ENCODE peak calls at places on chromosomes 7 and 10, in nine cellular contexts. Y is tibial nerve; G is esophagus squamous epithelium; L is caudate nucleus; J is tibial artery; K is pancreas; S is IMR-90; P is CD8-positive, alpha-beta T cell; M is AG04450. X is an unnamed sample.

GRCh38 chr7:40133561-40134427 is 628 bp downstream of the MPLKIP start:
- DNase-seq in Y (no peak), G (no peak), L (no peak), J (no peak), K (no peak), S (peak), P (no peak), M (no peak), X (no peak)

GRCh38 chr7:47568569-47568968 is 13.3 kb downstream of the TNS3 start:
- DNase-seq in Y (no peak), G (no peak), L (peak), J (peak), K (peak), S (no peak), P (no peak), M (no peak), X (no peak)

GRCh38 chr10:124206616-124207015 is 113.2 kb upstream of the CHST15 start:
- DNase-seq in Y (no peak), G (no peak), L (no peak), J (no peak), K (no peak), S (no peak), P (no peak), M (no peak), X (no peak)

GRCh38 chr7:106421181-106421762 is 136.5 kb upstream of the NAMPT start:
- DNase-seq in Y (peak), G (no peak), L (peak), J (peak), K (peak), S (peak), P (no peak), M (peak), X (peak)

GRCh38 chr7:484365-485101 is 35.1 kb downstream of the PDGFA start:
- DNase-seq in Y (no peak), G (no peak), L (no peak), J (peak), K (no peak), S (no peak), P (no peak), M (no peak), X (peak)

GRCh38 chr10:789831-790701 is 100.6 kb upstream of the DIP2C start:
- DNase-seq in Y (no peak), G (no peak), L (no peak), J (no peak), K (no peak), S (no peak), P (no peak), M (no peak), X (no peak)

GRCh38 chr10:90352288-90352687 is 505.6 kb downstream of the HTR7 start:
- DNase-seq in Y (no peak), G (no peak), L (no peak), J (no peak), K (no peak), S (peak), P (no peak), M (no peak), X (no peak)

GRCh38 chr7:5426226-5426475 is 2.5 kb upstream of the TNRC18 start:
- DNase-seq in Y (no peak), G (no peak), L (peak), J (no peak), K (no peak), S (peak), P (no peak), M (no peak), X (no peak)

GRCh38 chr10:104033966-104034365 is 51.7 kb downstream of the COL17A1 start:
- DNase-seq in Y (no peak), G (no peak), L (peak), J (no peak), K (no peak), S (no peak), P (no peak), M (no peak), X (no peak)

GRCh38 chr7:109126404-109127050 is 556.9 kb downstream of the DNAJB9 start:
- DNase-seq in Y (no peak), G (no peak), L (no peak), J (no peak), K (no peak), S (no peak), P (no peak), M (no peak), X (no peak)

GRCh38 chr7:36188923-36189322 is 35.9 kb downstream of the EEPD1 start:
- DNase-seq in Y (no peak), G (no peak), L (no peak), J (no peak), K (no peak), S (no peak), P (no peak), M (no peak), X (no peak)

GRCh38 chr10:133226251-133226808 is 3.7 kb upstream of the UTF1 start:
- DNase-seq in Y (no peak), G (no peak), L (peak), J (no peak), K (no peak), S (no peak), P (no peak), M (no peak), X (no peak)

GRCh38 chr7:150357771-150358427 is 10.7 kb upstream of the REPIN1 start:
- DNase-seq in Y (no peak), G (no peak), L (no peak), J (no peak), K (no peak), S (no peak), P (no peak), M (no peak), X (no peak)

GRCh38 chr7:92621641-92622429 is 31.6 kb upstream of the FAM133B start:
- DNase-seq in Y (no peak), G (no peak), L (no peak), J (no peak), K (no peak), S (no peak), P (no peak), M (no peak), X (no peak)

GRCh38 chr7:130957140-130957513 is 223.1 kb upstream of the KLF14 start:
- DNase-seq in Y (no peak), G (no peak), L (no peak), J (no peak), K (no peak), S (no peak), P (no peak), M (no peak), X (no peak)

GRCh38 chr10:70891636-70892035 is 3.3 kb upstream of the PCBD1 start:
- DNase-seq in Y (no peak), G (no peak), L (no peak), J (no peak), K (no peak), S (no peak), P (no peak), M (no peak), X (no peak)

GRCh38 chr10:112143420-112143819 is 40.1 kb downstream of the GPAM start:
- DNase-seq in Y (no peak), G (no peak), L (no peak), J (no peak), K (no peak), S (no peak), P (no peak), M (no peak), X (no peak)

GRCh38 chr10:72336259-72337038 is 18.3 kb downstream of the DNAJB12 start:
- DNase-seq in Y (no peak), G (no peak), L (peak), J (no peak), K (peak), S (no peak), P (no peak), M (no peak), X (no peak)

GRCh38 chr7:74337926-74338325 is 48.7 kb downstream of the CLIP2 start:
- DNase-seq in Y (no peak), G (no peak), L (no peak), J (no peak), K (no peak), S (no peak), P (no peak), M (no peak), X (no peak)

GRCh38 chr7:47405921-47406765 is 175.8 kb downstream of the TNS3 start:
- DNase-seq in Y (peak), G (no peak), L (peak), J (no peak), K (peak), S (peak), P (no peak), M (no peak), X (peak)

GRCh38 chr10:119420950-119421875 is 121.3 kb downstream of the RGS10 start:
- DNase-seq in Y (no peak), G (no peak), L (no peak), J (no peak), K (no peak), S (no peak), P (no peak), M (no peak), X (no peak)

GRCh38 chr7:12244129-12244528 is 33.0 kb downstream of the TMEM106B start:
- DNase-seq in Y (no peak), G (no peak), L (no peak), J (no peak), K (peak), S (peak), P (no peak), M (no peak), X (no peak)

GRCh38 chr10:1382711-1383110 is 326.5 kb downstream of the WDR37 start:
- DNase-seq in Y (no peak), G (no peak), L (no peak), J (no peak), K (no peak), S (no peak), P (no peak), M (no peak), X (no peak)

GRCh38 chr7:157125376-157126223 is 13.1 kb upstream of the UBE3C start:
- DNase-seq in Y (no peak), G (no peak), L (no peak), J (no peak), K (no peak), S (no peak), P (no peak), M (no peak), X (no peak)

GRCh38 chr10:29183304-29183918 is 105.5 kb upstream of the LYZL1 start:
- DNase-seq in Y (no peak), G (no peak), L (peak), J (no peak), K (no peak), S (no peak), P (no peak), M (no peak), X (no peak)

GRCh38 chr7:149814494-149814893 is 23.7 kb upstream of the ZNF862 start:
- DNase-seq in Y (no peak), G (no peak), L (no peak), J (no peak), K (no peak), S (no peak), P (no peak), M (no peak), X (no peak)

GRCh38 chr10:5148678-5149032 is 36.3 kb downstream of the AKR1C8 start:
- DNase-seq in Y (no peak), G (no peak), L (no peak), J (no peak), K (no peak), S (no peak), P (no peak), M (no peak), X (no peak)

GRCh38 chr10:51699145-51699474 is 285 bp downstream of the CSTF2T start:
- DNase-seq in Y (no peak), G (no peak), L (no peak), J (no peak), K (no peak), S (no peak), P (no peak), M (no peak), X (no peak)

GRCh38 chr7:50612704-50613103 is 47.5 kb upstream of the DDC start:
- DNase-seq in Y (no peak), G (no peak), L (no peak), J (no peak), K (no peak), S (no peak), P (no peak), M (no peak), X (no peak)

GRCh38 chr7:105011771-105012502 is 2.1 kb upstream of the KMT2E start:
- DNase-seq in Y (no peak), G (no peak), L (no peak), J (peak), K (no peak), S (no peak), P (no peak), M (no peak), X (no peak)

GRCh38 chr10:43735907-43736306 is 87.2 kb upstream of the ZNF32 start:
- DNase-seq in Y (no peak), G (no peak), L (no peak), J (no peak), K (no peak), S (peak), P (no peak), M (peak), X (no peak)

GRCh38 chr10:103111031-103111917 is 81.8 kb downstream of the NT5C2 start:
- DNase-seq in Y (peak), G (no peak), L (no peak), J (no peak), K (no peak), S (peak), P (no peak), M (no peak), X (no peak)

GRCh38 chr10:22437620-22438588 is 92.6 kb downstream of the SPAG6 start:
- DNase-seq in Y (peak), G (no peak), L (peak), J (peak), K (no peak), S (peak), P (peak), M (no peak), X (no peak)

GRCh38 chr10:131943021-131943814 is 38.5 kb downstream of the BNIP3 start:
- DNase-seq in Y (no peak), G (no peak), L (no peak), J (no peak), K (peak), S (no peak), P (no peak), M (no peak), X (no peak)

GRCh38 chr7:101245147-101245668 is 327 bp upstream of the FIS1 start:
- DNase-seq in Y (no peak), G (no peak), L (no peak), J (no peak), K (no peak), S (no peak), P (no peak), M (no peak), X (no peak)

DNA sequence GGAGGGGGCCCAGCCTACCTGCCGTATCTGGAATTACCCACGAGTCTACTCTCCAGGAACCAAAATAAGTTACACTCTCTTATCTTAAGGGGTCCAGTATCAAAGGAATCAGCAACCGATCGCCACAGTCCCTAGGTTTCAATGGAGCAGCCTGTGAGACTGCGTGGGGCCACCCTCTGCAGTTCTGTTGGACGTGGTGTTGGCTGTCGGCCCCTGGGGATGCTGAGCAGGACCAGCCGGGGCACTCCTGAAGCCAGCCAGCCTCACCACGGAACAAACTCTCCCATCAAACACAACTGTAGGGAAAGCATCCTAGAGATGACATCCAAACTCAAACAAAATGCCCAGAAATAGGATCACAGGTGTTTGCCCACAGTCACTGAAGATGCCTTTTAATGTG is 25.5 kb upstream of the ABLIM1 start:
- DNase-seq in Y (no peak), G (no peak), L (peak), J (peak), K (no peak), S (no peak), P (no peak), M (no peak), X (no peak)
- H3K27ac ChIP-seq in Y (peak), G (peak), L (peak), J (no peak), K (peak), S (no peak), P (no peak), M (no peak), X (peak)

GRCh38 chr7:140521426-140521825 is 42.1 kb upstream of the MKRN1 start:
- DNase-seq in Y (no peak), G (no peak), L (no peak), J (no peak), K (no peak), S (no peak), P (no peak), M (no peak), X (no peak)

GRCh38 chr7:140519007-140519399 is 39.7 kb upstream of the MKRN1 start:
- DNase-seq in Y (no peak), G (no peak), L (no peak), J (no peak), K (no peak), S (no peak), P (no peak), M (no peak), X (no peak)

GRCh38 chr7:140517546-140518369 is 38.5 kb upstream of the MKRN1 start:
- DNase-seq in Y (peak), G (no peak), L (peak), J (peak), K (peak), S (peak), P (peak), M (peak), X (peak)

GRCh38 chr7:140518370-140519006 is 39.2 kb upstream of the MKRN1 start:
- DNase-seq in Y (no peak), G (no peak), L (no peak), J (no peak), K (no peak), S (no peak), P (no peak), M (no peak), X (peak)
- H3K27ac ChIP-seq in Y (no peak), G (peak), L (no peak), J (no peak), K (no peak), S (no peak), P (no peak), M (no peak), X (peak)

DNA sequence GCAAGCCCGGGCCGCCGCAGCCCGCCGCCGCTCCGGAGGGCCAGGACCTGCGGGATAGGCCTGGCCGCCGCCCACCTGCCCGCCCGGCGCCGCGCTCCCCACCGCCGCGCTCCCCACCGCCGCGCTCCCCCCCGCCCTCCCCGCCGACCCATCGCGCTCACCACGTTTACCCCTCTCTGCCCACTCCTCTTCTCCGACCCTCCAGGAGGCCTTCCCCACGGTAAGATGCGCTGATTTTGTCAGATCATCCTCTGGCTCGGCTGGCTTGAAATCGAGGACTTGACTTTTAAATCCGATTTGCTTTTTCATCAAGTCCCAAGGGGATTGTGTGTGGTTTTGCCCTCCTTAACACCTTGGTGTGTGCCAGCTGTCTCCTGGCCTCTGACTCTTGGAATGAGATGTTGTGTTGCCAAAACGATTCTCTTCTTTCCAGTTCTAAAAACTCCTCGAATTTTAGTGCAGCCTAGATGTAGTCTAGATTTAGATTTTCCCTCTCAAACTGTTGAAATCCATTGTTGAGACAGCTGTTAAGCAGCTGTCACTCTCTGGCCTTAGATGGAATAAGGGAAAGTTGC is 738 bp downstream of the POM121 start:
- DNase-seq in Y (no peak), G (no peak), L (no peak), J (no peak), K (no peak), S (no peak), P (no peak), M (no peak), X (no peak)
- H3K27ac ChIP-seq in Y (peak), G (peak), L (peak), J (peak), K (peak), S (peak), P (peak), M (peak), X (peak)

GRCh38 chr10:84348431-84348830 is 20.0 kb downstream of the CCSER2 start:
- DNase-seq in Y (no peak), G (no peak), L (no peak), J (no peak), K (no peak), S (peak), P (no peak), M (no peak), X (no peak)

GRCh38 chr10:84353052-84353803 is 24.8 kb downstream of the CCSER2 start:
- DNase-seq in Y (no peak), G (no peak), L (no peak), J (no peak), K (no peak), S (no peak), P (no peak), M (no peak), X (no peak)

GRCh38 chr10:84344560-84344959 is 16.2 kb downstream of the CCSER2 start:
- DNase-seq in Y (no peak), G (no peak), L (no peak), J (no peak), K (no peak), S (no peak), P (no peak), M (no peak), X (no peak)

GRCh38 chr10:84352251-84352842 is 24.0 kb downstream of the CCSER2 start:
- DNase-seq in Y (peak), G (no peak), L (peak), J (no peak), K (peak), S (peak), P (peak), M (no peak), X (no peak)

DNA sequence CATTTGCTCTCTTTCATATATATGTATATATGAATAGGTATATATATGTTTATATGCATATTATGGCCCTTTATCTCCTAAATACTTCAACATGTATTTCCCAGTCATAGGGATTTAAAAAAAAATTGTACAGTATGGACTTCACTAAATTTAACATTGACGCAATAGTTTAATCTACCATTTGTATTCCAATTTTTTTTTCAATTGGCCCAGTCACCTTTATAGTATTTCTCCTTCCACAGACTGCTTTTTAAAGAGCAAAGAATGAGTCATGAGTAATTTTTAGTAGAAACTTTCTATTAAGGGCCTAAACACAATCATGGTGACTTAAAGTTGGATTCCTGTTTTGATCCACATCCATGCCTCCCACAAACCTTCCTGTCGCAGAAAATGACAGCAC is 20.5 kb downstream of the CCSER2 start:
- DNase-seq in Y (no peak), G (no peak), L (peak), J (no peak), K (no peak), S (peak), P (no peak), M (no peak), X (no peak)
- H3K27ac ChIP-seq in Y (no peak), G (peak), L (no peak), J (peak), K (no peak), S (no peak), P (no peak), M (peak), X (peak)

DNA sequence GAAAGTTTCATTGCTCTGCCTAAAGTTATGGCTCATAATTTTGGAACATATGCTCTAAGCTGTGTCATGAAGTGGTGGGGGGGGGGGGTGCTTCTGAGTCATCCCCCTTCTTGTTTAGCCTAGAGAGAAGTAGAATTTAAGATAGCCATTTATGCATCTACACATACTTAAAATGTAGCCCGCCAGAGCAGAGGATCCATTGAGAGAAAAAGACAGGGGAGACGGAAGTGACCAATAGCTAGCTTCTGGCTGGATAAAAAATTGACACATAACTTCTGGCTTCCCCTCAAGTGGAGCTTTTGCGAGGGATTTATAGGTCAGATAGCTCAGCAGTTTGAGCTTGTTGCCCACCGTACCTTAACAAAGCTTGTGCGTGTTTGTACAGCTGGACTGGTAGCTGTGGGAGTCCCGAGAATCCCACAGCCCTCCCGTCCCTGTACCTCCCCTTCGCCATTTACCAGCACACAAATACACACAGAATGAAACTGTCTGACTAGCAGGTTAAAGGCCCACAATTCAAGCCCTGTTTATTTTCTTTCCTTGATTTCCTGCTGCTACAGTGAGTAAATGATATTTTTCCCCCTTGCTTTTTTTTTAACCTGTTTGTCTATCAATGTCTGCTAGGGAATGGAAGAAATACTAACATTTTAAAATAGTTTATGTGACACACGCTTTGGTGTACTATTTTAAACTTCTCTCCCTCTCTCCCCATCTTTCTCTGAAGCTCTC is 232.6 kb upstream of the FERD3L start:
- DNase-seq in Y (no peak), G (no peak), L (no peak), J (no peak), K (no peak), S (peak), P (no peak), M (peak), X (no peak)
- H3K27ac ChIP-seq in Y (no peak), G (no peak), L (no peak), J (no peak), K (no peak), S (peak), P (no peak), M (peak), X (no peak)

GRCh38 chr10:95475827-95476481 is 85.2 kb downstream of the SORBS1 start:
- DNase-seq in Y (no peak), G (no peak), L (no peak), J (no peak), K (peak), S (no peak), P (no peak), M (no peak), X (peak)
- H3K27ac ChIP-seq in Y (peak), G (peak), L (peak), J (peak), K (peak), S (no peak), P (no peak), M (no peak), X (peak)

X was measured in psoas muscle.